ENCODE peak calls at places on chromosomes 1 and 21, in nine cellular contexts. J is AG04450, A is keratinocyte, D is lung, L is thoracic aorta, B is sigmoid colon, H is AG09309, C is fibroblast of villous mesenchyme, I is adrenal gland. W is an unnamed sample.

GRCh38 chr1:8463144-8463927 is 145.4 kb downstream of the SLC45A1 start:
- DNase-seq in J (peak; percentile 81), A (no peak), D (no peak), L (no peak), B (no peak), H (no peak), C (peak; percentile 94), I (no peak), W (no peak)

GRCh38 chr1:72326494-72326893 is 44.2 kb upstream of the NEGR1 start:
- DNase-seq in J (no peak), A (no peak), D (no peak), L (no peak), B (no peak), H (no peak), C (no peak), I (no peak), W (no peak)

GRCh38 chr1:47569681-47570470 is 132.0 kb downstream of the FOXD2 start:
- DNase-seq in J (peak; percentile 68), A (peak; percentile 86), D (peak; percentile 78), L (peak; percentile 36), B (no peak), H (peak; percentile 87), C (peak; percentile 75), I (peak; percentile 87), W (peak; percentile 61)

GRCh38 chr21:15978158-15978805 is 248.5 kb downstream of the USP25 start:
- DNase-seq in J (no peak), A (no peak), D (no peak), L (no peak), B (no peak), H (peak; percentile 37), C (no peak), I (no peak), W (no peak)

GRCh38 chr1:43074244-43074643 is 97.8 kb downstream of the EBNA1BP2 start:
- DNase-seq in J (no peak), A (no peak), D (no peak), L (no peak), B (no peak), H (no peak), C (no peak), I (no peak), W (no peak)

GRCh38 chr1:63590161-63590560 is 3.0 kb upstream of the PGM1 start:
- DNase-seq in J (peak; percentile 37), A (no peak), D (no peak), L (no peak), B (no peak), H (no peak), C (peak; percentile 49), I (no peak), W (no peak)

GRCh38 chr1:66676616-66677298 is 75.5 kb upstream of the DYNLT5 start:
- DNase-seq in J (no peak), A (no peak), D (no peak), L (no peak), B (no peak), H (peak; percentile 87), C (peak; percentile 94), I (no peak), W (no peak)

GRCh38 chr1:111192643-111193519 is 7.6 kb downstream of the DENND2D start:
- DNase-seq in J (no peak), A (no peak), D (no peak), L (no peak), B (no peak), H (no peak), C (peak; percentile 39), I (no peak), W (no peak)

GRCh38 chr1:202105571-202106339 is 17.0 kb upstream of the GPR37L1 start:
- DNase-seq in J (no peak), A (no peak), D (no peak), L (no peak), B (no peak), H (no peak), C (peak; percentile 66), I (no peak), W (no peak)

GRCh38 chr1:198530964-198531363 is 9.5 kb downstream of the ATP6V1G3 start:
- DNase-seq in J (no peak), A (no peak), D (no peak), L (no peak), B (no peak), H (no peak), C (no peak), I (no peak), W (no peak)

GRCh38 chr1:153293847-153294246 is 18.9 kb downstream of the PGLYRP3 start:
- DNase-seq in J (no peak), A (no peak), D (no peak), L (no peak), B (no peak), H (no peak), C (no peak), I (no peak), W (peak; percentile 9)

GRCh38 chr1:220824031-220824989 is 37.6 kb downstream of the MTARC1 start:
- DNase-seq in J (no peak), A (no peak), D (no peak), L (no peak), B (no peak), H (no peak), C (no peak), I (no peak), W (no peak)

GRCh38 chr1:155064109-155064812 is 721 bp downstream of the EFNA4 start:
- DNase-seq in J (no peak), A (no peak), D (no peak), L (no peak), B (no peak), H (no peak), C (peak; percentile 17), I (no peak), W (no peak)

DNA sequence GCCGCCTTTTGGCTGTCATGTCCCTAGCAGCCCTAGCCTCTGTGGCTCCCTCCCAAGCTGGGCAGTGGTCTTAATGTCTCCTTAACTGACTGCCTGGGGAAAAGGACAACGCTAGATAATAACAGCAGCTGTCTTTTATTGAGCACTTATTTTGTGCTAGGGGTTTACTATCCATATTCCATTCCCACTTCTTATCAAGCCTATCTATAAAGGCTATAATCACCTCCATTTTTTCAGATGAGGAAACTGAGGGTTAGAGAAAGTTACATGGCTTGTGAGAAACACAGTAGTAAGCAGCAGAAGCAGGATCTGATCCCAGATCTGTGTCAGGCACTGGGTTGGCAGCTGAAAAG is 6.2 kb downstream of the SH3BGRL3 start:
- DNase-seq in J (no peak), A (no peak), D (no peak), L (no peak), B (no peak), H (no peak), C (no peak), I (no peak), W (no peak)
- TF ChIP-seq CTCF in J (no peak), A (no peak), D (no peak), L (no peak), B (no peak), H (no peak), C (no peak), I (no peak), W (no peak)

GRCh38 chr1:67690018-67690363 is 5.0 kb downstream of the GADD45A start:
- DNase-seq in J (no peak), A (no peak), D (no peak), L (no peak), B (no peak), H (no peak), C (no peak), I (no peak), W (no peak)

GRCh38 chr1:67687649-67688048 is 2.6 kb downstream of the GADD45A start:
- DNase-seq in J (peak; percentile 47), A (no peak), D (no peak), L (no peak), B (no peak), H (no peak), C (peak; percentile 70), I (no peak), W (no peak)

GRCh38 chr1:67688526-67689219 is 3.7 kb downstream of the GADD45A start:
- DNase-seq in J (no peak), A (no peak), D (no peak), L (no peak), B (no peak), H (no peak), C (no peak), I (no peak), W (no peak)

GRCh38 chr1:67690411-67690810 is 5.4 kb downstream of the GADD45A start:
- DNase-seq in J (no peak), A (no peak), D (no peak), L (no peak), B (no peak), H (no peak), C (no peak), I (no peak), W (no peak)

DNA sequence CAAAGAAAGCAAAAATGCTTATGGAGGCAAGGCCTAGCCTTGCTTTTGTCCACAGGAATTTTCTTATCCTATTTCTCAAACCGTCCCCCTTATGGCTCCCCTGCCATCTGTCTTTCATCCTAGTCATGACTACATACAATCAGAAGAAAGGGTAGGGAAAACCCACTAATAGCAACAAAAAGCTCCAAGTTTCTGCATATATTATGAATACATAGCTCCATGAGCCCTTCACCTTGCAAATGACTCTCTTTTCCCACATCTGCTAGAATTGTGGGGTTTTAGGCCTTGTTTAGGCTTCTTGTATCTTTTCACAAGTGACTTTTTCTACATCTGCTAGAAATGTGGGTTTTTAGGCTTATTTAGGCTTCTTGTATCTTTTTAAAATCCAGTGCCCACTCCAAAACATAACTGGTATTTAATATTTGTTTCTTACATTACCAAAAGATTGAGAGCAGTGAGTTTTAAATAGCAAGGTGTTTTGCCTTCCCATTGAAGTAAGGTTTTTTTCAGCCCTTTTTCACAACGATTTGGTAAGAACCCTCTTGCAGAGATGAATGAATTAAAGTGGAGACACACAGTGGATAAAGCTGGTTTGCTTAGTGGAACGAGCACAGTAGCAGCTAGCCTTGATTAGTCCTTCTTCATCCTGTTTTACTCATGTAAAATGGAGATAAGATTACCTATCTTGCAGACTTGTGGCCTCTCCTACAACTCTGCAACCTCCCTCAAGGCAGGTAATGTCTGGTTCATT is 4.4 kb downstream of the GADD45A start:
- DNase-seq in J (no peak), A (no peak), D (no peak), L (no peak), B (no peak), H (no peak), C (no peak), I (no peak), W (no peak)
- TF ChIP-seq CTCF in J (no peak), A (no peak), D (no peak), L (no peak), B (no peak), H (no peak), C (no peak), I (no peak), W (no peak)

GRCh38 chr1:40438391-40439015 is 11.8 kb upstream of the ZFP69B start:
- DNase-seq in J (no peak), A (no peak), D (no peak), L (no peak), B (no peak), H (no peak), C (peak; percentile 30), I (no peak), W (no peak)
- TF ChIP-seq CTCF in J (peak; percentile 56), A (peak; percentile 80), D (peak; percentile 45), L (peak; percentile 57), B (peak; percentile 24), H (peak; percentile 67), C (peak; percentile 74), I (peak; percentile 60), W (peak; percentile 34)

GRCh38 chr1:195105281-195105680 is 1503.0 kb downstream of the KCNT2 start:
- DNase-seq in J (no peak), A (no peak), D (no peak), L (no peak), B (no peak), H (no peak), C (no peak), I (no peak), W (no peak)
- TF ChIP-seq CTCF in J (no peak), A (no peak), D (no peak), L (no peak), B (no peak), H (no peak), C (no peak), I (no peak), W (no peak)

GRCh38 chr1:109397451-109398342 is at the start of gene SORT1:
- DNase-seq in J (peak; percentile 78), A (no peak), D (peak; percentile 84), L (peak; percentile 65), B (peak; percentile 95), H (no peak), C (peak; percentile 89), I (peak; percentile 93), W (peak; percentile 83)
- TF ChIP-seq CTCF in J (no peak), A (no peak), D (no peak), L (no peak), B (no peak), H (no peak), C (no peak), I (no peak), W (no peak)